ENCODE peak calls at places on chromosomes 16 and 17, in four cellular contexts. One of them, this sample, is unnamed.

GRCh38 chr17:38415250-38416194 is 12.7 kb upstream of the ARHGAP23 start:
- DNase-seq in astrocyte of the spinal cord: peak; percentile 60
- DNase-seq in T-cell: no peak
- DNase-seq in AML-193: peak; percentile 65
- DNase-seq in this sample: no peak

GRCh38 chr16:57741660-57742191 is 6.2 kb downstream of the KATNB1 start:
- DNase-seq in astrocyte of the spinal cord: no peak
- DNase-seq in T-cell: no peak
- DNase-seq in AML-193: no peak
- DNase-seq in this sample: no peak

GRCh38 chr16:57480754-57481230 is 5.5 kb downstream of the DOK4 start:
- DNase-seq in astrocyte of the spinal cord: no peak
- DNase-seq in T-cell: no peak
- DNase-seq in AML-193: no peak
- DNase-seq in this sample: no peak

GRCh38 chr17:40437095-40437732 is 6.0 kb upstream of the IGFBP4 start:
- DNase-seq in astrocyte of the spinal cord: no peak
- DNase-seq in T-cell: no peak
- DNase-seq in AML-193: no peak
- DNase-seq in this sample: no peak

GRCh38 chr16:56600398-56600999 is 7.9 kb upstream of the MT2A start:
- DNase-seq in astrocyte of the spinal cord: peak; percentile 55
- DNase-seq in T-cell: no peak
- DNase-seq in AML-193: peak; percentile 38
- DNase-seq in this sample: no peak

GRCh38 chr16:29943846-29944669 is 17.8 kb upstream of the TMEM219 start:
- DNase-seq in astrocyte of the spinal cord: peak; percentile 98
- DNase-seq in T-cell: no peak
- DNase-seq in AML-193: no peak
- DNase-seq in this sample: peak; percentile 94

GRCh38 chr17:41505007-41505835 is at the start of gene KRT13:
- DNase-seq in astrocyte of the spinal cord: no peak
- DNase-seq in T-cell: no peak
- DNase-seq in AML-193: no peak
- DNase-seq in this sample: no peak

GRCh38 chr17:28324272-28324745 is 5.3 kb downstream of the TMEM97 start:
- DNase-seq in astrocyte of the spinal cord: no peak
- DNase-seq in T-cell: no peak
- DNase-seq in AML-193: no peak
- DNase-seq in this sample: no peak

This sample was measured in HS-27A.